ENCODE peak calls at places on chromosomes 4 and X, in five cellular contexts. One of them, this sample, is unnamed.

GRCh38 chr4:33411182-33411581 is 2691.0 kb downstream of the PCDH7 start:
- DNase-seq in effector memory CD8-positive, alpha-beta T cell: no peak
- DNase-seq in heart right ventricle: no peak
- DNase-seq in GM19239: no peak
- DNase-seq in adrenal gland: no peak
- DNase-seq in this sample: no peak

GRCh38 chr4:111988514-111988913 is 156.7 kb upstream of the FAM241A start:
- DNase-seq in GM19239: no peak
- DNase-seq in effector memory CD8-positive, alpha-beta T cell: no peak
- DNase-seq in heart right ventricle: no peak
- DNase-seq in adrenal gland: no peak
- DNase-seq in this sample: no peak

GRCh38 chr4:175109933-175110332 is 191.8 kb downstream of the ADAM29 start:
- DNase-seq in GM19239: no peak
- DNase-seq in heart right ventricle: no peak
- DNase-seq in adrenal gland: no peak
- DNase-seq in effector memory CD8-positive, alpha-beta T cell: no peak
- DNase-seq in this sample: no peak

GRCh38 chr4:11106769-11107168 is 321.9 kb downstream of the HS3ST1 start:
- DNase-seq in GM19239: no peak
- DNase-seq in heart right ventricle: no peak
- DNase-seq in adrenal gland: no peak
- DNase-seq in effector memory CD8-positive, alpha-beta T cell: no peak
- DNase-seq in this sample: no peak

GRCh38 chrX:139751053-139751452 is 43.1 kb upstream of the MCF2 start:
- DNase-seq in GM19239: no peak
- DNase-seq in heart right ventricle: no peak
- DNase-seq in effector memory CD8-positive, alpha-beta T cell: no peak
- DNase-seq in adrenal gland: no peak
- DNase-seq in this sample: no peak

GRCh38 chr4:60737858-60738257 is 462.3 kb upstream of the ADGRL3 start:
- DNase-seq in adrenal gland: no peak
- DNase-seq in GM19239: no peak
- DNase-seq in heart right ventricle: no peak
- DNase-seq in effector memory CD8-positive, alpha-beta T cell: no peak
- DNase-seq in this sample: no peak

GRCh38 chr4:98318521-98318920 is 57.3 kb downstream of the RAP1GDS1 start:
- DNase-seq in heart right ventricle: no peak
- DNase-seq in effector memory CD8-positive, alpha-beta T cell: no peak
- DNase-seq in adrenal gland: no peak
- DNase-seq in GM19239: no peak
- DNase-seq in this sample: no peak

GRCh38 chr4:183469936-183470335 is 25.5 kb downstream of the CDKN2AIP start:
- DNase-seq in effector memory CD8-positive, alpha-beta T cell: no peak
- DNase-seq in adrenal gland: no peak
- DNase-seq in heart right ventricle: no peak
- DNase-seq in GM19239: no peak
- DNase-seq in this sample: no peak

GRCh38 chr4:180059216-180059881 is 2183.9 kb upstream of the TENM3 start:
- DNase-seq in heart right ventricle: no peak
- DNase-seq in GM19239: peak; percentile 10
- DNase-seq in effector memory CD8-positive, alpha-beta T cell: no peak
- DNase-seq in adrenal gland: peak; percentile 28
- DNase-seq in this sample: no peak

This sample was measured in NCI-H460.